ENCODE peak calls at places on chromosome 10, in nine cellular contexts. V is body of pancreas; W is cardiac septum; A is naive thymus-derived CD8-positive, alpha-beta T cell; O is fibroblast of gingiva; G is HT1080; Y is glomerular endothelial cell; H is nephron progenitor cell; F is activated naive CD4-positive, alpha-beta T cell treated with anti-CD3 and anti-CD28 coated beads for 36 hours. K is an unnamed sample.

GRCh38 chr10:103544657-103545310 is 51.3 kb downstream of the NEURL1 start:
- DNase-seq in V (no peak), W (peak; percentile 47), A (no peak), O (no peak), G (no peak), Y (no peak), H (no peak), F (no peak), K (no peak)

GRCh38 chr10:98212204-98212603 is 55.8 kb downstream of the LOXL4 start:
- DNase-seq in V (no peak), W (no peak), A (no peak), O (no peak), G (no peak), Y (no peak), H (no peak), F (no peak), K (no peak)

GRCh38 chr10:18738835-18739234 is 79.6 kb downstream of the ARL5B start:
- DNase-seq in V (no peak), W (no peak), A (no peak), O (peak; percentile 41), G (no peak), Y (no peak), H (no peak), F (no peak), K (no peak)

GRCh38 chr10:17533731-17534130 is 79.3 kb upstream of the ST8SIA6 start:
- DNase-seq in V (no peak), W (no peak), A (no peak), O (no peak), G (peak; percentile 55), Y (no peak), H (no peak), F (no peak), K (no peak)

GRCh38 chr10:21048086-21048485 is 151.0 kb upstream of the NEBL start:
- DNase-seq in V (no peak), W (no peak), A (no peak), O (no peak), G (no peak), Y (no peak), H (no peak), F (no peak), K (no peak)

GRCh38 chr10:17758896-17759295 is 6.9 kb downstream of the TMEM236 start:
- DNase-seq in V (no peak), W (no peak), A (no peak), O (no peak), G (no peak), Y (no peak), H (no peak), F (no peak), K (peak; percentile 93)

GRCh38 chr10:3661271-3661670 is 123.7 kb downstream of the KLF6 start:
- DNase-seq in V (no peak), W (no peak), A (no peak), O (no peak), G (no peak), Y (no peak), H (no peak), F (no peak), K (no peak)

GRCh38 chr10:112981553-112981952 is 31.5 kb downstream of the TCF7L2 start:
- DNase-seq in V (no peak), W (no peak), A (peak; percentile 13), O (no peak), G (peak; percentile 16), Y (no peak), H (no peak), F (peak; percentile 73), K (no peak)

GRCh38 chr10:109889867-109890266 is 33.4 kb downstream of the XPNPEP1 start:
- DNase-seq in V (no peak), W (no peak), A (no peak), O (peak; percentile 41), G (peak; percentile 94), Y (no peak), H (no peak), F (no peak), K (no peak)

GRCh38 chr10:26269754-26270153 is 53.2 kb downstream of the GAD2 start:
- DNase-seq in V (no peak), W (no peak), A (no peak), O (no peak), G (peak; percentile 35), Y (no peak), H (peak; percentile 18), F (no peak), K (no peak)

K was measured in dermis microvascular lymphatic vessel endothelial cell.